ENCODE peak calls at places on chromosomes 5 and 9, in nine cellular contexts. One of them, this sample, is unnamed.
A peak's percentile ranks its signal among the peaks of the same experiment; 100 is the strongest.

GRCh38 chr5:131460867-131461572 is 174.0 kb downstream of the RAPGEF6 start:
- DNase-seq in aorta: no peak
- DNase-seq in RWPE2: no peak
- DNase-seq in cardiac muscle cell: peak; percentile 13
- DNase-seq in thoracic aorta: no peak
- DNase-seq in body of pancreas: no peak
- DNase-seq in substantia nigra: no peak
- DNase-seq in stomach: no peak
- DNase-seq in A549: no peak
- DNase-seq in this sample: no peak

GRCh38 chr9:21933281-21933680 is 60.9 kb downstream of the CDKN2A start:
- DNase-seq in aorta: no peak
- DNase-seq in RWPE2: no peak
- DNase-seq in cardiac muscle cell: no peak
- DNase-seq in thoracic aorta: no peak
- DNase-seq in body of pancreas: no peak
- DNase-seq in substantia nigra: no peak
- DNase-seq in stomach: no peak
- DNase-seq in A549: no peak
- DNase-seq in this sample: no peak

GRCh38 chr5:74392698-74393431 is 247.7 kb downstream of the ENC1 start:
- DNase-seq in aorta: no peak
- DNase-seq in RWPE2: no peak
- DNase-seq in cardiac muscle cell: peak; percentile 38
- DNase-seq in thoracic aorta: no peak
- DNase-seq in body of pancreas: no peak
- DNase-seq in substantia nigra: no peak
- DNase-seq in stomach: no peak
- DNase-seq in A549: no peak
- DNase-seq in this sample: no peak

GRCh38 chr9:15404171-15404570 is 18.5 kb upstream of the SNAPC3 start:
- DNase-seq in aorta: peak; percentile 87
- DNase-seq in RWPE2: no peak
- DNase-seq in cardiac muscle cell: no peak
- DNase-seq in thoracic aorta: peak; percentile 69
- DNase-seq in body of pancreas: no peak
- DNase-seq in substantia nigra: no peak
- DNase-seq in stomach: no peak
- DNase-seq in A549: no peak
- DNase-seq in this sample: no peak

GRCh38 chr5:79811081-79811480 is 121.4 kb downstream of the CMYA5 start:
- DNase-seq in aorta: no peak
- DNase-seq in RWPE2: no peak
- DNase-seq in cardiac muscle cell: no peak
- DNase-seq in thoracic aorta: no peak
- DNase-seq in body of pancreas: no peak
- DNase-seq in substantia nigra: no peak
- DNase-seq in stomach: no peak
- DNase-seq in A549: no peak
- DNase-seq in this sample: no peak

GRCh38 chr5:168578506-168579205 is 512 bp downstream of the PANK3 start:
- DNase-seq in aorta: no peak
- DNase-seq in RWPE2: no peak
- DNase-seq in cardiac muscle cell: no peak
- DNase-seq in thoracic aorta: no peak
- DNase-seq in body of pancreas: no peak
- DNase-seq in substantia nigra: no peak
- DNase-seq in stomach: no peak
- DNase-seq in A549: no peak
- DNase-seq in this sample: no peak

GRCh38 chr9:81656871-81657337 is 32.4 kb downstream of the TLE1 start:
- DNase-seq in aorta: no peak
- DNase-seq in RWPE2: no peak
- DNase-seq in cardiac muscle cell: no peak
- DNase-seq in thoracic aorta: no peak
- DNase-seq in body of pancreas: no peak
- DNase-seq in substantia nigra: no peak
- DNase-seq in stomach: no peak
- DNase-seq in A549: peak; percentile 80
- DNase-seq in this sample: no peak

GRCh38 chr9:37776328-37776727 is 8.5 kb downstream of the EXOSC3 start:
- DNase-seq in aorta: no peak
- DNase-seq in RWPE2: no peak
- DNase-seq in cardiac muscle cell: no peak
- DNase-seq in thoracic aorta: no peak
- DNase-seq in body of pancreas: no peak
- DNase-seq in substantia nigra: no peak
- DNase-seq in stomach: no peak
- DNase-seq in A549: no peak
- DNase-seq in this sample: no peak

GRCh38 chr5:168680395-168680794 is 101.2 kb upstream of the PANK3 start:
- DNase-seq in aorta: no peak
- DNase-seq in RWPE2: no peak
- DNase-seq in cardiac muscle cell: no peak
- DNase-seq in thoracic aorta: no peak
- DNase-seq in body of pancreas: no peak
- DNase-seq in substantia nigra: no peak
- DNase-seq in stomach: no peak
- DNase-seq in A549: no peak
- DNase-seq in this sample: no peak

GRCh38 chr9:77495834-77496671 is 152.1 kb downstream of the GNA14 start:
- DNase-seq in aorta: no peak
- DNase-seq in RWPE2: no peak
- DNase-seq in cardiac muscle cell: peak; percentile 74
- DNase-seq in thoracic aorta: no peak
- DNase-seq in body of pancreas: no peak
- DNase-seq in substantia nigra: no peak
- DNase-seq in stomach: no peak
- DNase-seq in A549: peak; percentile 71
- DNase-seq in this sample: no peak
- H3K27ac ChIP-seq in aorta: no peak overlapping the region
- H3K27ac ChIP-seq in RWPE2: peak overlapping the region; percentile 73
- H3K27ac ChIP-seq in cardiac muscle cell: no peak overlapping the region
- H3K27ac ChIP-seq in thoracic aorta: no peak overlapping the region
- H3K27ac ChIP-seq in body of pancreas: no peak overlapping the region
- H3K27ac ChIP-seq in substantia nigra: no peak overlapping the region
- H3K27ac ChIP-seq in stomach: no peak overlapping the region
- H3K27ac ChIP-seq in A549: peak overlapping the region; percentile 55
- H3K27ac ChIP-seq in this sample: no peak overlapping the region

GRCh38 chr5:61549530-61549929 is 217.5 kb downstream of the ZSWIM6 start:
- DNase-seq in aorta: no peak
- DNase-seq in RWPE2: no peak
- DNase-seq in cardiac muscle cell: no peak
- DNase-seq in thoracic aorta: no peak
- DNase-seq in body of pancreas: no peak
- DNase-seq in substantia nigra: no peak
- DNase-seq in stomach: no peak
- DNase-seq in A549: no peak
- DNase-seq in this sample: no peak

GRCh38 chr5:61551637-61552313 is 219.7 kb downstream of the ZSWIM6 start:
- DNase-seq in aorta: no peak
- DNase-seq in RWPE2: no peak
- DNase-seq in cardiac muscle cell: peak; percentile 56
- DNase-seq in thoracic aorta: no peak
- DNase-seq in body of pancreas: no peak
- DNase-seq in substantia nigra: no peak
- DNase-seq in stomach: no peak
- DNase-seq in A549: no peak
- DNase-seq in this sample: no peak
- H3K27ac ChIP-seq in aorta: no peak overlapping the region
- H3K27ac ChIP-seq in RWPE2: no peak overlapping the region
- H3K27ac ChIP-seq in cardiac muscle cell: no peak overlapping the region
- H3K27ac ChIP-seq in thoracic aorta: no peak overlapping the region
- H3K27ac ChIP-seq in body of pancreas: no peak overlapping the region
- H3K27ac ChIP-seq in substantia nigra: no peak overlapping the region
- H3K27ac ChIP-seq in stomach: no peak overlapping the region
- H3K27ac ChIP-seq in A549: no peak overlapping the region
- H3K27ac ChIP-seq in this sample: no peak overlapping the region

GRCh38 chr9:121599872-121600585 is 51.4 kb upstream of the DAB2IP start:
- DNase-seq in aorta: no peak
- DNase-seq in RWPE2: no peak
- DNase-seq in cardiac muscle cell: no peak
- DNase-seq in thoracic aorta: no peak
- DNase-seq in body of pancreas: no peak
- DNase-seq in substantia nigra: no peak
- DNase-seq in stomach: no peak
- DNase-seq in A549: no peak
- DNase-seq in this sample: no peak
- H3K27ac ChIP-seq in aorta: no peak overlapping the region
- H3K27ac ChIP-seq in RWPE2: no peak overlapping the region
- H3K27ac ChIP-seq in cardiac muscle cell: peak overlapping the region; percentile 98
- H3K27ac ChIP-seq in thoracic aorta: peak overlapping the region; percentile 59
- H3K27ac ChIP-seq in body of pancreas: peak overlapping the region; percentile 83
- H3K27ac ChIP-seq in substantia nigra: peak overlapping the region; percentile 51
- H3K27ac ChIP-seq in stomach: peak overlapping the region; percentile 98
- H3K27ac ChIP-seq in A549: peak overlapping the region; percentile 90
- H3K27ac ChIP-seq in this sample: peak overlapping the region; percentile 91

DNA sequence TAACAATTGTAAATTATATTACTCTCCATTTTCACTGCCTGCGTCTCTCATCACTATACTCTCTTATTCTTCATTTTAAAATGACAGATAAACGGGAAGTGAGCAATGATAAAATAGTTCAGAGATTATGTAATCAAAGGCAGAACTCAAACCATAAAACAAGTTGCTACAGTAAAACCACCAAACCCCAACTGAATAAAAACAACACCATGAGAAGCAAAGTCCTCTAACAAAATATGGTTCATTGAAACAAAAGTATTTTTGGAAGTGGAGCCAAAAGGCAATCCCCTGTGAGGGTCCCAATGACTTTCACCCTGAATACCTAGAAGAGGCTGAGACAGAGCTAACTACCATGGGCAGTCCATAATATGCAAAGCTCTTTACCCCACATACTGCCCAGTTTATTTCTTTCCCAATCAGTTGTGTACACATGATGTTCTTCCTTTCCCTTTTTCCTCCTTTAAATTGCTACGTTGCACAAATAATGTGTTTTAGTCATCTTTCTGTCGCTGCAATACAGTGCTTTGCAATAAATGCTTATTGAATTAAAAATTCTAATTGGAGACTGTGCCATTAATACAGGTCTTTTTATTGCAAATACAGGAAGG is 64.0 kb upstream of the PTGER4 start:
- DNase-seq in aorta: no peak
- DNase-seq in RWPE2: no peak
- DNase-seq in cardiac muscle cell: peak; percentile 26
- DNase-seq in thoracic aorta: no peak
- DNase-seq in body of pancreas: no peak
- DNase-seq in substantia nigra: no peak
- DNase-seq in stomach: no peak
- DNase-seq in A549: no peak
- DNase-seq in this sample: no peak
- H3K27ac ChIP-seq in aorta: no peak overlapping the region
- H3K27ac ChIP-seq in RWPE2: peak overlapping the region; percentile 58
- H3K27ac ChIP-seq in cardiac muscle cell: no peak overlapping the region
- H3K27ac ChIP-seq in thoracic aorta: no peak overlapping the region
- H3K27ac ChIP-seq in body of pancreas: peak overlapping the region; percentile 49
- H3K27ac ChIP-seq in substantia nigra: no peak overlapping the region
- H3K27ac ChIP-seq in stomach: peak overlapping the region; percentile 21
- H3K27ac ChIP-seq in A549: no peak overlapping the region
- H3K27ac ChIP-seq in this sample: peak overlapping the region; percentile 53

GRCh38 chr9:124720429-124721108 is 50.5 kb downstream of the NR6A1 start:
- DNase-seq in aorta: no peak
- DNase-seq in RWPE2: no peak
- DNase-seq in cardiac muscle cell: no peak
- DNase-seq in thoracic aorta: no peak
- DNase-seq in body of pancreas: no peak
- DNase-seq in substantia nigra: no peak
- DNase-seq in stomach: no peak
- DNase-seq in A549: no peak
- DNase-seq in this sample: no peak

GRCh38 chr9:124723352-124723751 is 47.8 kb downstream of the NR6A1 start:
- DNase-seq in aorta: no peak
- DNase-seq in RWPE2: no peak
- DNase-seq in cardiac muscle cell: no peak
- DNase-seq in thoracic aorta: no peak
- DNase-seq in body of pancreas: no peak
- DNase-seq in substantia nigra: no peak
- DNase-seq in stomach: no peak
- DNase-seq in A549: no peak
- DNase-seq in this sample: no peak

GRCh38 chr9:124718928-124719327 is 52.2 kb downstream of the NR6A1 start:
- DNase-seq in aorta: no peak
- DNase-seq in RWPE2: no peak
- DNase-seq in cardiac muscle cell: no peak
- DNase-seq in thoracic aorta: no peak
- DNase-seq in body of pancreas: no peak
- DNase-seq in substantia nigra: no peak
- DNase-seq in stomach: no peak
- DNase-seq in A549: no peak
- DNase-seq in this sample: no peak

GRCh38 chr9:124724415-124725067 is 46.6 kb downstream of the NR6A1 start:
- DNase-seq in aorta: no peak
- DNase-seq in RWPE2: no peak
- DNase-seq in cardiac muscle cell: no peak
- DNase-seq in thoracic aorta: no peak
- DNase-seq in body of pancreas: no peak
- DNase-seq in substantia nigra: no peak
- DNase-seq in stomach: no peak
- DNase-seq in A549: no peak
- DNase-seq in this sample: no peak

GRCh38 chr9:124721109-124721850 is 49.8 kb downstream of the NR6A1 start:
- DNase-seq in aorta: no peak
- DNase-seq in RWPE2: no peak
- DNase-seq in cardiac muscle cell: peak; percentile 48
- DNase-seq in thoracic aorta: no peak
- DNase-seq in body of pancreas: no peak
- DNase-seq in substantia nigra: no peak
- DNase-seq in stomach: no peak
- DNase-seq in A549: peak; percentile 40
- DNase-seq in this sample: no peak
- H3K27ac ChIP-seq in aorta: no peak overlapping the region
- H3K27ac ChIP-seq in RWPE2: no peak overlapping the region
- H3K27ac ChIP-seq in cardiac muscle cell: peak overlapping the region; percentile 28
- H3K27ac ChIP-seq in thoracic aorta: no peak overlapping the region
- H3K27ac ChIP-seq in body of pancreas: peak overlapping the region; percentile 23
- H3K27ac ChIP-seq in substantia nigra: peak overlapping the region; percentile 23
- H3K27ac ChIP-seq in stomach: no peak overlapping the region
- H3K27ac ChIP-seq in A549: peak overlapping the region; percentile 68
- H3K27ac ChIP-seq in this sample: no peak overlapping the region

This sample was measured in transverse colon.